ENCODE peak calls at places on chromosomes 12 and 14, in six cellular contexts. K is fibroblast of mammary gland; X is stimulated activated CD8-positive, alpha-beta memory T cell treated with anti-CD3 and anti-CD28 coated beads, Interleukin-7, amount 100 ng/mL, for 1 hour; A is HEK293T; C is hepatocyte; E is PC-3. G is an unnamed sample.

GRCh38 chr12:98725481-98726247 is 80.6 kb downstream of the APAF1 start:
- DNase-seq in K (peak), X (no peak), A (peak), C (peak), E (peak), G (peak)

GRCh38 chr12:571795-572531 is 91.3 kb downstream of the NINJ2 start:
- DNase-seq in K (peak), X (no peak), A (no peak), C (peak), E (peak), G (no peak)

GRCh38 chr12:58803893-58804292 is 116.4 kb downstream of the LRIG3 start:
- DNase-seq in K (peak), X (no peak), A (no peak), C (peak), E (peak), G (peak)

GRCh38 chr12:61566183-61566582 is 694.0 kb upstream of the USP15 start:
- DNase-seq in K (no peak), X (no peak), A (no peak), C (no peak), E (no peak), G (no peak)

GRCh38 chr12:10098762-10099161 is at the start of gene CLEC1A:
- DNase-seq in K (no peak), X (no peak), A (no peak), C (peak), E (no peak), G (no peak)

GRCh38 chr14:105853089-105853906 is 326.9 kb downstream of the TMEM121 start:
- DNase-seq in K (no peak), X (no peak), A (no peak), C (no peak), E (no peak), G (no peak)

GRCh38 chr14:101716077-101716950 is 45.2 kb upstream of the PPP2R5C start:
- DNase-seq in K (no peak), X (no peak), A (no peak), C (no peak), E (no peak), G (no peak)

GRCh38 chr12:4027412-4027811 is 154.2 kb upstream of the PARP11 start:
- DNase-seq in K (no peak), X (peak), A (no peak), C (peak), E (no peak), G (no peak)

GRCh38 chr12:47184229-47184628 is 104.5 kb upstream of the AMIGO2 start:
- DNase-seq in K (no peak), X (no peak), A (no peak), C (no peak), E (no peak), G (no peak)

GRCh38 chr14:21215879-21216251 is 53.4 kb downstream of the HNRNPC start:
- DNase-seq in K (no peak), X (no peak), A (no peak), C (no peak), E (no peak), G (no peak)

G was measured in non-pigmented ciliary epithelial cell.